ENCODE peak calls at places on chromosome 6, in six cellular contexts. T, H, C, F, D and B are unnamed samples. For H3K4me1, the result is how much of the 10 kb centered on the place peaks cover.

GRCh38 chr6:25363429-25363828 is 84.3 kb downstream of the CARMIL1 start:
- DNase-seq in H (no peak), C (no peak), F (no peak), T (no peak), D (no peak), B (no peak)

GRCh38 chr6:37182736-37183590 is 13.0 kb downstream of the PIM1 start:
- DNase-seq in C (no peak), H (no peak), F (no peak), T (no peak), D (no peak), B (no peak)

GRCh38 chr6:53046274-53046673 is 18.9 kb upstream of the FBXO9 start:
- DNase-seq in D (no peak), C (no peak), H (no peak), T (no peak), F (no peak), B (no peak)

GRCh38 chr6:70413829-70414494 is 654 bp downstream of the FAM135A start:
- DNase-seq in D (peak), T (no peak), F (peak), C (no peak), H (no peak), B (peak)

GRCh38 chr6:14406616-14407343 is 289.2 kb downstream of the CD83 start:
- DNase-seq in T (no peak), F (no peak), H (no peak), D (no peak), C (no peak), B (peak)

GRCh38 chr6:80163754-80164187 is 57.3 kb downstream of the BCKDHB start:
- DNase-seq in F (peak), D (peak), H (no peak), C (no peak), T (peak), B (no peak)

GRCh38 chr6:25998379-25998778 is 35.8 kb downstream of the TRIM38 start:
- DNase-seq in T (no peak), D (no peak), C (no peak), H (no peak), F (no peak), B (no peak)

GRCh38 chr6:52511572-52512151 is 65.2 kb downstream of the TRAM2 start:
- DNase-seq in F (peak), D (peak), C (no peak), T (peak), H (no peak), B (no peak)

DNA sequence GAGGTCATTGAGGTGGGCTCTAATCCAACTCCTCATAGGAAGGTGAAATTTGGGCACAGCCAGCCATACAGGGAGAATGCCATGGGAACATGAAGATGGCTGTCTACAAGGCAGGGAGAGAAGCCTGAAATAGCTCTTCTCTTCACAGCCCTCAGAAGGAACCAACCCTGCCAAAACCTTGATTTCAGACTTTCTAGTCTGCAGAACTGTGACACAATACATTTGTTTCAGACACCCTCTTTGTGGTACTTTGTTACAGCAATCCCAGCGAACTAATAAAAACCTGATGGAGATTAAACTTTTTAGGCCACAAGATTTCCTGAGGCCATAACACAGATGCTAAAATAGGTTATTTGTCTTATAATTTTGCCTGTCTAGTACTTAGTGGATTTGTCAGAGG is 43.0 kb upstream of the HECA start:
- DNase-seq in D (no peak), F (no peak), T (no peak), C (no peak), H (no peak), B (no peak)
- H3K4me1 ChIP-seq in D (under half), F (under half), T (under half), C (under half), H (under half), B (under half)

GRCh38 chr6:32967151-32968091 is 973 bp upstream of the BRD2 start:
- DNase-seq in D (no peak), H (peak), C (peak), F (peak), T (peak), B (no peak)
- H3K4ac ChIP-seq in D (peak), H (no peak), C (peak), F (peak), T (peak), B (no peak)

GRCh38 chr6:66051812-66052211 is 344.8 kb upstream of the EYS start:
- DNase-seq in C (no peak), F (no peak), H (no peak), D (no peak), T (no peak), B (no peak)
- H3K14ac ChIP-seq in C (no peak), F (no peak), H (no peak), D (no peak), T (no peak), B (no peak)

GRCh38 chr6:3987072-3987471 is 91.9 kb downstream of the FAM217A start:
- DNase-seq in H (peak), C (no peak), F (peak), T (peak), D (peak), B (no peak)

GRCh38 chr6:3977875-3978711 is 100.8 kb downstream of the FAM217A start:
- DNase-seq in C (no peak), T (peak), F (peak), D (peak), H (peak), B (peak)

GRCh38 chr6:3986241-3986640 is 92.7 kb downstream of the FAM217A start:
- DNase-seq in T (no peak), F (no peak), H (no peak), D (no peak), C (no peak), B (no peak)

GRCh38 chr6:3984494-3984893 is 94.4 kb downstream of the FAM217A start:
- DNase-seq in D (no peak), T (no peak), C (no peak), F (no peak), H (no peak), B (no peak)

GRCh38 chr6:3981917-3982316 is 97.0 kb downstream of the FAM217A start:
- DNase-seq in T (no peak), F (no peak), D (no peak), H (no peak), C (no peak), B (no peak)
- H3K4me1 ChIP-seq in T (under half), F (under half), D (under half), H (under half), C (under half), B (under half)